ENCODE peak calls at places on chromosomes 2 and 18, in seven cellular contexts. B, N, G, M, D, Q and V are unnamed samples.

GRCh38 chr2:238396663-238397062 is 30.1 kb upstream of the ASB1 start:
- DNase-seq in M (no peak), N (no peak), D (no peak), B (no peak), G (no peak), Q (no peak), V (peak; percentile 63)

GRCh38 chr18:8260319-8260718 is 348.9 kb upstream of the RAB12 start:
- DNase-seq in Q (no peak), G (peak; percentile 39), B (no peak), N (no peak), M (peak; percentile 33), D (peak; percentile 48), V (no peak)

GRCh38 chr18:49250819-49251388 is 209.5 kb downstream of the DYM start:
- DNase-seq in N (peak; percentile 34), G (peak; percentile 25), M (no peak), D (no peak), B (peak; percentile 45), Q (peak; percentile 31), V (no peak)

GRCh38 chr2:99862566-99862965 is 279.8 kb downstream of the AFF3 start:
- DNase-seq in B (peak; percentile 55), G (no peak), M (no peak), N (no peak), Q (no peak), D (no peak), V (no peak)

GRCh38 chr2:109312902-109313301 is 183.9 kb downstream of the SH3RF3 start:
- DNase-seq in M (no peak), N (no peak), B (no peak), G (no peak), D (no peak), Q (no peak), V (no peak)

GRCh38 chr2:111642576-111643327 is 241.2 kb downstream of the ANAPC1 start:
- DNase-seq in N (no peak), B (peak; percentile 38), D (no peak), M (no peak), Q (no peak), G (no peak), V (no peak)

GRCh38 chr2:225337183-225337582 is 62.3 kb upstream of the NYAP2 start:
- DNase-seq in B (no peak), G (peak; percentile 90), N (peak; percentile 34), D (no peak), M (no peak), Q (peak; percentile 86), V (no peak)

GRCh38 chr2:201699384-201699783 is 940 bp upstream of the MPP4 start:
- DNase-seq in N (no peak), B (no peak), M (no peak), G (peak; percentile 10), Q (no peak), D (no peak), V (no peak)

GRCh38 chr2:218799990-218800389 is 18.0 kb downstream of the CYP27A1 start:
- DNase-seq in Q (no peak), D (no peak), M (no peak), N (peak; percentile 17), G (no peak), B (no peak), V (no peak)

GRCh38 chr2:199219551-199219950 is 238.2 kb downstream of the SATB2 start:
- DNase-seq in G (no peak), D (no peak), M (no peak), N (no peak), Q (no peak), B (no peak), V (no peak)

GRCh38 chr2:197452754-197453122 is 614 bp upstream of the COQ10B start:
- DNase-seq in B (no peak), M (no peak), D (no peak), N (no peak), Q (no peak), G (no peak), V (no peak)

GRCh38 chr2:150997702-150998480 is 263.8 kb downstream of the RBM43 start:
- DNase-seq in B (no peak), M (no peak), N (no peak), Q (no peak), G (no peak), D (no peak), V (no peak)

GRCh38 chr2:127591221-127591923 is 54.6 kb upstream of the GPR17 start:
- DNase-seq in M (peak; percentile 62), B (peak; percentile 74), N (peak; percentile 90), Q (peak; percentile 53), G (peak; percentile 46), D (peak; percentile 92), V (peak; percentile 81)

GRCh38 chr2:68225119-68225632 is 27.2 kb downstream of the PPP3R1 start:
- DNase-seq in Q (peak; percentile 16), M (no peak), D (peak; percentile 56), B (peak; percentile 53), G (no peak), N (peak; percentile 59), V (peak; percentile 34)

GRCh38 chr2:127118038-127118437 is 11.1 kb upstream of the BIN1 start:
- DNase-seq in N (no peak), D (no peak), G (no peak), Q (no peak), M (no peak), B (no peak), V (no peak)

GRCh38 chr18:74271656-74272055 is 20.1 kb downstream of the CYB5A start:
- DNase-seq in D (no peak), N (no peak), G (no peak), B (no peak), Q (no peak), M (no peak), V (no peak)

GRCh38 chr2:81467096-81467495 is 1162.5 kb upstream of the LRRTM1 start:
- DNase-seq in D (no peak), N (no peak), M (no peak), B (no peak), Q (no peak), G (no peak), V (no peak)

DNA sequence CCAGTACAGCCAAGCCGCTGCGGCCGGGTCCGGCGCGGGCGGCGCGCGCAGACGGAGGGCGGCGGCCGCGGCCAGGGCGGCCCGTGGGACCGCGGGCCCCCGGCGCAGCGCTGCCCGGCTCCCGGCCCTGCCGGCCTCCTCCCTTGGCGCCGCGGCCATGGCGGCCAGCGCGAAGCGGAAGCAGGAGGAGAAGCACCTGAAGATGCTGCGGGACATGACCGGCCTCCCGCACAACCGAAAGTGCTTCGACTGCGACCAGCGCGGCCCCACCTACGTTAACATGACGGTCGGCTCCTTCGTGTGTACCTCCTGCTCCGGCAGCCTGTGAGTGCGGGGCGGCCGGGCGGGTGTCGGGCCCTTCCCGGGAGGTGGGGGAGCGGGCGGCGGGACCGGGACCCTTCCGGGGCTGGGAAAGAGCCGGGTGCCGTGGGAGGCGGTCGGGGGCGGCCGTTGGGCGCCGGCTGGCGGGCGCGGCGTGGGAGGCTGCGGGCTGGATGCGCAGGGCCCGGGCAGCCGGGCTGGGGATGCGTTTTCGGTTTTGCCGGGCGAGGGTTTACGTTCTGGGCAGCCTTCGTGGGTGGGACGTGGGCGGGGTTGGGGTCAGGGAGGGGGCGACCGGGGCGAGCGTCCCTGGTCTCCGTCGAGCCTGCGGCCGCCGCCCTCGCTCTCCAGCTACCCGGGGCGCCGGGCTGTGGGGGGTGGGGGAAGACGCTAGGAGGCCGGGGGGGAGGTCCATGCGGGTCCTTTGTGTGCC is 486 bp downstream of the AGFG1 start:
- DNase-seq in G (no peak), M (peak; percentile 62), Q (no peak), N (peak; percentile 78), B (peak; percentile 61), D (peak; percentile 48), V (peak; percentile 79)
- TF ChIP-seq CTCF in G (no peak), M (no peak), Q (no peak), N (no peak), B (no peak), D (no peak), V (no peak)

GRCh38 chr2:96927420-96928171 is 57.7 kb upstream of the SEMA4C start:
- DNase-seq in Q (no peak), M (peak; percentile 65), B (no peak), D (no peak), N (no peak), G (peak; percentile 24), V (no peak)
- TF ChIP-seq CTCF in Q (peak; percentile 38), M (no peak), B (no peak), D (no peak), N (no peak), G (no peak), V (no peak)

DNA sequence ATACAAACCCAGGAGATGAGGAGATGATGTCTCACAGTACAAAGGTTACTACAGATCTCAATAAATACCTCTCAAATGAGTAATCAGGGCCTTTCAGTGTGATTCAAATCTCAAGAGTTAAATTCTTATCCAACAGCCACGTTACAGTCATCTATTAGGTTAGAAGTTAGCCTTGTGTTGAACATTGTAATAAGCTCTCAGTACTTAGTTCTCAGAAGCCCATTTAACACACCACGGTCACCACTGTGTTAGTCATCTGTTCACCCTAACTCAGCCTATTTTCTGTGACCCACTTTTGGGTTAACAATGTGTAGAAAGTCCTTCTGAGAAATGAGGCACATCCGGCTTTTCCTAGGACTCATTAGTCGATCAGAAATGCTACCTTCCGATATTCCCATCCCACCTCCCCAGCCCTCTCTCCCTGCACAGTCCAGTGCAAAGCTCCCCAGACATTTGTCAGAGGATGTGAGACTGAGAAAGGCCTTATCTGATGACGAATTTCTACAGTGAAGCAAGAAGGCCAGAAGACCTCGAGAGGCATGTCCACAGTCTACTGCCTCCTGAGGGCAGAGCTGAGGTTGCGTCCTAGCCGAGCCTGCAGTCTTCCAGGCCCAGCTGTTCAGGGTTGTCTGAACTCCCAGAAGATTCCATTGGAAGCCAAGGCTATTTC is 92.5 kb downstream of the ACTR2 start:
- DNase-seq in N (no peak), G (peak; percentile 98), D (no peak), Q (peak; percentile 91), B (peak; percentile 42), M (peak; percentile 38), V (no peak)
- TF ChIP-seq CTCF in N (peak; percentile 19), G (peak; percentile 55), D (peak; percentile 57), Q (peak; percentile 88), B (peak; percentile 67), M (peak; percentile 65), V (no peak)

DNA sequence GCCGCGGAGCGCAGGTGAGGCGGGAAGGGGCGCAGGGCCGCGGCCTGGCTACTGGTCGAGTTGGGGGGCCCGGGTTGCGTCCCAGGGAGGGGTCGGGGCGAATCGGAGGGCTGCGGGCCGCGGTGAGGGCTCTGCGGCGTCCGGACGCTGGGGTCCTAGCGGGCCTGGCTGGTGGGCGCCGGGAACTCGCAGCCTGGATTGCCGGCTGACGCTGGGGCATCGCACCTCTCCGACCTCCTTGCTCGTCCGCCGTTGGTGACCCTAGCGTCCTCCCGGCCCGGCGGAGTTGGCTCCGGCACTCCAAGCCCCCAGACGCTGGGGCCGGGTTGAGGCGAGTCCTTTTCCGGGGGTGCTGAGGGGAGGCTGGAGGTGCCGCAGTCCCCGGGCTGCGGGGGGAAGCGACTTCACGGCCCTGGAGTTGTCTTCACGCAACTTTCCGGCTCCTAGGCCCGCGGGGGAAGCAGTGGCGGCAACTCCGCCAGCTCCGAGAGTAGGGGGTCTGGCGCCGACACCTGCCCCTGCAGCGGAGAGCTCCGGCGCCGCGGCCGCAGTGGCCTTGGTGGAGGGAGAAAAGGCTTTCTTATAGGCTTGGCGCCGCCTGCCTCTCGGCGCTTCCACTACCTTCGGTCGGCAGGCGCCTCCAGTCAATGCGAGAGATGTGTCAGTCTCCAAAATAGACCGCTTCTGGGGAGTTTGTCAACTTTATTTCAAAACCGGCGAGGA is 70.3 kb downstream of the HAUS1 start:
- DNase-seq in G (peak; percentile 45), B (peak; percentile 70), Q (peak; percentile 15), D (peak; percentile 43), N (peak; percentile 79), M (no peak), V (peak; percentile 64)
- TF ChIP-seq CTCF in G (no peak), B (no peak), Q (peak; percentile 36), D (peak; percentile 24), N (no peak), M (no peak), V (no peak)

GRCh38 chr2:10389191-10389590 is 58.9 kb downstream of the ODC1 start:
- DNase-seq in M (no peak), D (no peak), B (no peak), N (no peak), G (no peak), Q (no peak), V (no peak)
- TF ChIP-seq CTCF in M (no peak), D (no peak), B (no peak), N (no peak), G (no peak), Q (no peak), V (no peak)